ENCODE peak calls at places on chromosomes 2 and 18, in four cellular contexts. B, N, T and S are unnamed samples. For H3K36me3, the result is how much of the 10 kb centered on the place peaks cover.

GRCh38 chr2:40470817-40471809 is 19.2 kb upstream of the SLC8A1 start:
- DNase-seq in B (no peak), N (no peak), T (no peak), S (no peak)

GRCh38 chr18:58174285-58174684 is 130.3 kb downstream of the NEDD4L start:
- DNase-seq in B (no peak), N (no peak), T (no peak), S (peak)

GRCh38 chr2:39435254-39435653 is 1.8 kb downstream of the MAP4K3 start:
- DNase-seq in B (no peak), N (peak), T (no peak), S (no peak)

GRCh38 chr2:190781604-190782198 is 98.9 kb upstream of the GLS start:
- DNase-seq in B (no peak), N (peak), T (no peak), S (peak)

GRCh38 chr2:212537311-212538155 is 1.1 kb downstream of the ERBB4 start:
- DNase-seq in B (peak), N (no peak), T (peak), S (peak)

GRCh38 chr2:235126771-235127170 is 175.0 kb downstream of the SH3BP4 start:
- DNase-seq in B (no peak), N (no peak), T (no peak), S (no peak)

GRCh38 chr2:161118722-161119121 is 41.5 kb upstream of the TANK start:
- DNase-seq in B (no peak), N (no peak), T (no peak), S (no peak)

GRCh38 chr2:12717988-12718661 is 1.4 kb downstream of the TRIB2 start:
- DNase-seq in B (peak), N (peak), T (no peak), S (peak)

GRCh38 chr2:79512442-79513401 is at the start of gene CTNNA2:
- DNase-seq in B (no peak), N (no peak), T (no peak), S (peak)

GRCh38 chr18:25056456-25056855 is 295.5 kb downstream of the ZNF521 start:
- DNase-seq in B (no peak), N (no peak), T (no peak), S (no peak)

GRCh38 chr2:136448435-136448834 is 316.9 kb upstream of the THSD7B start:
- DNase-seq in B (no peak), N (no peak), T (no peak), S (peak)

GRCh38 chr18:78512080-78512601 is 467.5 kb upstream of the SALL3 start:
- DNase-seq in B (no peak), N (no peak), T (no peak), S (no peak)

GRCh38 chr2:222946700-222947278 is 86.0 kb downstream of the ACSL3 start:
- DNase-seq in B (no peak), N (peak), T (no peak), S (no peak)

GRCh38 chr18:2656237-2657042 is 914 bp downstream of the SMCHD1 start:
- DNase-seq in B (peak), N (peak), T (no peak), S (peak)

GRCh38 chr2:166068981-166069380 is 58.8 kb downstream of the SCN1A start:
- DNase-seq in B (no peak), N (peak), T (no peak), S (no peak)

GRCh38 chr2:186603208-186603765 is 13.4 kb downstream of the ITGAV start:
- DNase-seq in B (no peak), N (peak), T (no peak), S (no peak)

GRCh38 chr18:31607384-31607783 is 15.7 kb downstream of the TTR start:
- DNase-seq in B (no peak), N (no peak), T (no peak), S (no peak)

GRCh38 chr2:46655551-46656436 is 176.4 kb downstream of the TMEM247 start:
- DNase-seq in B (no peak), N (peak), T (no peak), S (no peak)

GRCh38 chr2:73239776-73240175 is 5.7 kb downstream of the CCT7 start:
- DNase-seq in B (no peak), N (peak), T (no peak), S (no peak)

GRCh38 chr18:13611616-13612110 is 114.7 kb downstream of the FAM210A start:
- DNase-seq in B (no peak), N (peak), T (no peak), S (peak)

GRCh38 chr2:65199891-65200290 is 27.7 kb upstream of the ACTR2 start:
- DNase-seq in B (no peak), N (peak), T (no peak), S (no peak)

GRCh38 chr18:63551769-63552168 is 9.6 kb downstream of the SERPINB12 start:
- DNase-seq in B (no peak), N (no peak), T (no peak), S (no peak)

GRCh38 chr2:145066795-145067194 is 546.9 kb upstream of the ZEB2 start:
- DNase-seq in B (no peak), N (no peak), T (no peak), S (no peak)

GRCh38 chr2:145065278-145065677 is 545.4 kb upstream of the ZEB2 start:
- DNase-seq in B (no peak), N (peak), T (no peak), S (no peak)

GRCh38 chr2:145067631-145068030 is 547.7 kb upstream of the ZEB2 start:
- DNase-seq in B (no peak), N (no peak), T (no peak), S (no peak)

GRCh38 chr2:145064476-145064875 is 544.6 kb upstream of the ZEB2 start:
- DNase-seq in B (no peak), N (peak), T (no peak), S (no peak)

GRCh38 chr2:145066151-145066661 is 546.3 kb upstream of the ZEB2 start:
- DNase-seq in B (no peak), N (peak), T (no peak), S (no peak)
- H3K27ac ChIP-seq in B (no peak), N (no peak), T (peak), S (no peak)

GRCh38 chr2:208017721-208018120 is 7.6 kb downstream of the PLEKHM3 start:
- DNase-seq in B (no peak), N (no peak), T (no peak), S (no peak)
- TF ChIP-seq CTCF in B (no peak), N (no peak), T (no peak), S (no peak)

DNA sequence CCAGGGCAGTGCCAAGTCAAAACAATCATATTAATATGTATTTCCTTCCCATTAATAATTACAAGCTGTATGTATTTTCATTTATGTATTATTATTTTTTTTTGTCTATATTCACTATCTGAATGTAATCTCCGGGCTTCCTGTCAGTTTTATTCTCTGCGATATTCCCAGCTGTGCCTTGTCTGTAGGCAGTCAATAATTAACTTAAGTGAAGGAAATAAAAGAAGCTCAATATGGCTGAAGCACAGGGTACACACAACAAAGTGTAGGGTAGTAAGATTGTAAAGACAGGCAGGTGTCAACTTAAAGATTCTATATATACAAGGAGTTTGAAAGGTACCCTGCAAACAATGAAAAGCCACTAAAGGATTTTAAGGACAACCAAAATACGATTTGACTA is 122.9 kb downstream of the ROCK1 start:
- DNase-seq in B (no peak), N (no peak), T (no peak), S (no peak)
- H3K36me3 ChIP-seq in B (under half), N (under half), T (half or more), S (under half)

DNA sequence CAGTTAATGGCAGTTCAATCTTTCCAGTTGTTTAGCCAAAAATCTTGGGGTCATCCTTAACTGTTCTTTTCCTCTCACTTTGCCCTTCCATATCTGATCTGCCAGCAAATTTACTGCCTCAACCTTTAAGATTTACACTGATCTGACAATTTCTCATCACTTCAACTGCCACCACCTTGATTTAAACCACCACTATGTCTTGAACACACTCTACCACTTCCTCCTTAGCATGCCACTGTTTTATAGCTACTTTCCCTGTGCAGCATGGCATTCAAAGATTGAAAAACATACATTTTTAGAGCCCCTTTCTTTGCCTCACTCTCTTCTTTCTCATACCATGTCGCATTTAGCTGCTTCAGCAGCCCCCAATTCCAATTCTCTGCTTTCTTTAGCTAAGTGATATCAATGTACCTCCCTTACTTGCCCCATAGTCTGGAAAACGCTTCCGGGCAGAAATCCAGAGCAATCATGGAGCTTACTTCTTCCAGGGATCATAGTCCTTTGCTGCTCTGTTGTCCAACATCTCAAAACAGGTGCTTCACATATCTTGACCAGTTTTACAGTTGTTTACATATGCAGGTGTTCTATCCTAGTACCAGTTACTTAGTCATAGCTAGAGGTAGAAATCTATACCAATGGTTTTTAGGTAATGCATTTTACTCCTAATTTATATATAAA is 10.9 kb downstream of the PGAP1 start:
- DNase-seq in B (no peak), N (no peak), T (no peak), S (no peak)
- H3K27ac ChIP-seq in B (no peak), N (no peak), T (no peak), S (no peak)

GRCh38 chr18:46468431-46469180 is 188.4 kb downstream of the LOXHD1 start:
- DNase-seq in B (no peak), N (no peak), T (no peak), S (no peak)
- TF ChIP-seq CTCF in B (no peak), N (no peak), T (no peak), S (no peak)

DNA sequence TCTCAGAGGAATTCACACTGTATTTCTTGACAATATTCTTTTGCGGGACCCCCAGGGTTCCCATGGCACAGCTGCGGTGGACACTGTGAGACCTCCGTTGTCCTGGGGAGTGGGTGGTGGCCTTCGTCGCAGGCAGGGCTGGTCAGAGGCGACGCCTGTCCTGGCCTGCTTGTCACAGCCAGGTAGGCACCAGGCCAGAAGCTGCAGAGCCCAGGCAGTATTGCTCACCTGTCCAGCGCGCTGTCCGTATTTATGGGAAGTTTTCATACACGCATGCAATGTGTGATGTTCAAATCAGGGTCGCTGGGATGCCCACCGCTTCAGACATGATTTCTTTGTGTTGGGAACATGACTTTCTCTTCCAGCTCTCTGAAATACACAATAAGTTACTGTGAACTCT is 126.6 kb downstream of the RTP5 start:
- DNase-seq in B (no peak), N (no peak), T (no peak), S (no peak)
- H3K36me3 ChIP-seq in B (under half), N (under half), T (under half), S (under half)

GRCh38 chr2:172889767-172890430 is 154.3 kb downstream of the RAPGEF4 start:
- DNase-seq in B (no peak), N (no peak), T (no peak), S (no peak)

GRCh38 chr2:172887280-172887679 is 151.6 kb downstream of the RAPGEF4 start:
- DNase-seq in B (no peak), N (no peak), T (no peak), S (no peak)

GRCh38 chr2:172888704-172889103 is 153.1 kb downstream of the RAPGEF4 start:
- DNase-seq in B (no peak), N (no peak), T (no peak), S (no peak)

GRCh38 chr2:172885996-172886395 is 150.4 kb downstream of the RAPGEF4 start:
- DNase-seq in B (no peak), N (no peak), T (no peak), S (no peak)

GRCh38 chr2:172889287-172889686 is 153.6 kb downstream of the RAPGEF4 start:
- DNase-seq in B (no peak), N (no peak), T (no peak), S (no peak)
- H3K27ac ChIP-seq in B (no peak), N (no peak), T (no peak), S (no peak)